ENCODE peak calls at places on chromosomes 2 and 18, in four cellular contexts. K, D, Y and F are unnamed samples.

GRCh38 chr2:158184556-158185343 is 83.1 kb downstream of the UPP2 start:
- DNase-seq in K (no peak), D (no peak), Y (peak; percentile 97), F (no peak)

GRCh38 chr2:132384491-132385186 is 32.0 kb upstream of the GPR39 start:
- DNase-seq in K (no peak), D (no peak), Y (no peak), F (no peak)

GRCh38 chr2:228602277-228602676 is 420.8 kb upstream of the SPHKAP start:
- DNase-seq in K (no peak), D (no peak), Y (no peak), F (no peak)

GRCh38 chr18:47283476-47283875 is 32.0 kb upstream of the SKOR2 start:
- DNase-seq in K (peak; percentile 25), D (no peak), Y (peak; percentile 39), F (no peak)

GRCh38 chr2:216370961-216371633 is 1.2 kb downstream of the MARCHF4 start:
- DNase-seq in K (no peak), D (no peak), Y (no peak), F (peak; percentile 50)

GRCh38 chr2:18401471-18401870 is 159.0 kb downstream of the RDH14 start:
- DNase-seq in K (no peak), D (no peak), Y (no peak), F (no peak)

GRCh38 chr2:180364719-180365118 is 357.6 kb upstream of the CWC22 start:
- DNase-seq in K (no peak), D (no peak), Y (no peak), F (no peak)

GRCh38 chr2:53476800-53477199 is 290.8 kb upstream of the CHAC2 start:
- DNase-seq in K (no peak), D (no peak), Y (no peak), F (no peak)

GRCh38 chr2:226079677-226080076 is 680.2 kb downstream of the NYAP2 start:
- DNase-seq in K (no peak), D (no peak), Y (no peak), F (no peak)

GRCh38 chr18:46502444-46502843 is 154.6 kb downstream of the LOXHD1 start:
- DNase-seq in K (peak; percentile 23), D (no peak), Y (no peak), F (peak; percentile 65)

GRCh38 chr2:85718006-85718391 is 23.8 kb downstream of the GNLY start:
- DNase-seq in K (peak; percentile 36), D (no peak), Y (no peak), F (no peak)

GRCh38 chr2:112920923-112921532 is 10.1 kb downstream of the IL37 start:
- DNase-seq in K (no peak), D (no peak), Y (no peak), F (no peak)

GRCh38 chr2:180676520-180676919 is 303.9 kb upstream of the UBE2E3 start:
- DNase-seq in K (no peak), D (no peak), Y (no peak), F (no peak)

GRCh38 chr2:30217644-30218361 is 13.5 kb upstream of the LBH start:
- DNase-seq in K (no peak), D (peak; percentile 48), Y (no peak), F (no peak)

GRCh38 chr2:112055833-112056625 is 960 bp downstream of the TMEM87B start:
- DNase-seq in K (peak; percentile 24), D (no peak), Y (peak; percentile 69), F (peak; percentile 41)

DNA sequence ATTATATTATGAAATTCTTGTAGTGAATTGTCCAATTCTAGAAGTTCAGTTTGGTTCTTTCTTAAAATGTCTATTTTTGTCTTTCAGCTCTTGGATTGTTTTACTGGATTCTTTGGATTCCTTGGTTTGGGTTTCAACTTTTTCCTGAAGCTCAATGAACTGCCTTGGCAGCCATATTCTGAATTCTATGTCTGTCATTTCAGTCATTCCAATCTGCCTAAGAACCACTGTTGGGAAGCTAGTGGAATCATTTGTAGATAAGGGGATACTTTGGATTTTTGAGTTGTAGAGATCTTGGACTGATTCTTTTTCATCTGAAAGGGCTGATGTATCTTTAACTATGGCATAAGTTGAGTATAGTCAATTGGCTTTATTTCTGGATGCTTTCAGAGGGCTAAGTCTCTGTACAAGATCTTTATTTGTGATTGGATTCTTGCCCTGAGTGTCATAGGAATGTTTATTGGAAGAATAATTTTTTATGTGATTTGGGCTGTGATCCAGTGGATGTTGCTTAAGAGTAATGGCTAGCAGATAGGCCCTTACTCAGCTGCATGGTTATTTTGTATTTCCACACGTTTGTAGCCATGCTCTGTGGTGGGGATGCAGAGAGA is 42.3 kb downstream of the SERPINB7 start:
- DNase-seq in K (no peak), D (no peak), Y (no peak), F (no peak)
- TF ChIP-seq ETV6 in K (no peak), D (no peak), Y (no peak), F (no peak)

DNA sequence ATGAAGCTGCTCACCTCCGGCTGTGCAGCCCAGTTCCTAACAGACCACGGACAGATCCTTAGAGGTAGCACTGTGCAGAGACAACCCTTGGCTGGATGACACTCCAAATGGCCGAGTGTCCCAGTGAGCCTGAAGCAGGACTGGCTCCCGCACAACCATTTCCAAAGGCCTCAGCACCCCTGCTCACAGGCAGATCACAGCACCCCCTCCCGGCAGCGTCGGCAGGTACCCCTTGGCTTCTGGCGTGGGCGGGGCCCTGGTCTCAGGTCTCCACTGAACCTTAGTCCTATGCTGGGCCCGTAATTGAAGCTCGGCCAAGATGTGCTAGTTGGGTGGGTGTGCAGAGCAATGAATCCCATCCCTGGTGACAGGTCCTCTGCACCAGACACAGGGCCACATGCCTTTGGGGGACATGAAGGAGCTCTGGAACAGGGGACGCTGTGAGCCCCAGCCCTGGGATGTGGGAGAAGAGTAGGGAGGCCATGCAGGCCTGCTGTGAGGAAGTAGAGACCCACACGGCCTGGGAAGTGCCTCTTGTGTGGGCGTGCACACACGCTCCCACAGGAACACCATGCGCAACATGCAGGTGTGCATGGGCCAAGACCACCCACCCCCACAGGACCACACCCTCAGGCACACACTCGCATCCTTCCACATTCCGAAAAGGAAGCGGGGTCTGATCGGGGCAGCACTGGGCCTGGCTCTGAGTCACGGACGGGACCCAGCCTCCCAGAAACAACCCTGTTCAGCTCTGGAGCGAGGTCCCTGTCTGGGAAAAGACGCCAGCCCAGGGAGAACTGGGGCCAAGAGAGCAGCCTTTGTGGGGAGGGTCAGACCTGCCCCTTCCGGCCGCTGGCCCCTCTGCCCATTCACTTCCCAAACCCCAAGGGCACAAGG is 2.8 kb downstream of the DUSP2 start:
- DNase-seq in K (peak; percentile 77), D (no peak), Y (peak; percentile 22), F (peak; percentile 61)
- TF ChIP-seq CREM in K (peak; percentile 31), D (no peak), Y (no peak), F (no peak)

DNA sequence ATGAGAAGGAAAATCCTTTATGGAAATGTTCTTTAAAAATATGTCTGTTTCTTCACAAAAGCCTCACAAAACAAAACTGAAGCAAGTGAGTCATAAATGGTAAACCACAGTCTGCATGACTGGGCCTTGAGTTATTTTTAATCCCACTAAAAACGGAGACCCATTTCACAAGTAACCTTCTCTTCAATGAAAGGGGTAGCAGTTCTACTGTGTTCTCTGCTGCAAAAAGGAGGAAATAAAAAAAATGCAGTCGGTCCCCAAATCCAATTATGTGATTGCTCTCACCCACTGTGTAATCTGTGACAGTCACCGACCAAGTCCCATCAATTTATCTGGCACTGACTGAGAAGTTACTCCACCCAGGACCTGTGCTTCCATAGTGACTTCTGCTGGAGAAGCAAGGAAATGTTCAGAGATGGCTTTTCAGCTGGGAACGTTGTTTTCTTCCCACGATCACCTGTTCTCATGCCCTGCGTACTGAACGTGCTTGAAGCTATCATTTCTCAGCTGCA is 79.8 kb upstream of the TMEM200C start:
- DNase-seq in K (no peak), D (peak; percentile 87), Y (no peak), F (no peak)
- TF ChIP-seq ETV6 in K (no peak), D (peak; percentile 28), Y (no peak), F (no peak)

GRCh38 chr18:402129-402528 is 98.4 kb downstream of the COLEC12 start:
- DNase-seq in K (no peak), D (no peak), Y (no peak), F (no peak)

GRCh38 chr18:407168-407567 is 93.3 kb downstream of the COLEC12 start:
- DNase-seq in K (no peak), D (no peak), Y (no peak), F (no peak)

GRCh38 chr18:406677-407076 is 93.8 kb downstream of the COLEC12 start:
- DNase-seq in K (no peak), D (no peak), Y (no peak), F (no peak)

GRCh38 chr18:400466-400865 is 100.0 kb downstream of the COLEC12 start:
- DNase-seq in K (no peak), D (no peak), Y (no peak), F (no peak)

DNA sequence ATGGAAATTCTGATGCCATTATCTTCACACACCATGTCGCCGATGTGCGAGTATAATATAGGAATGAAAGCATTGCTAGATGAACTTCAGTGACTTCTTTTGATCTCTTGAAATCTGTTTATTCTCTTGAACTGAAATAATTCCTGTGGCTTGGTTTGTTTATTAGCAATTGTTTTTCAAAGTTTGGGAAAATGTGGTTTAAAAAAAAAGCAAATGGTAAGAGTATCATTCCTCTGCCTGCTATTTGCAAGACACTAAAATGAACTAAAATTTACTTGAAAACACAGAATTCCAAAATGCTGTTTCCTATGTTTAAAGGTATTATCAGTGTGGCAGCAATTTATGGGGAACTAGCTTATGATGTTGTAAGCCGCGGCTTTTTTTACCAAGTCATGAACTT is 96.4 kb downstream of the COLEC12 start:
- DNase-seq in K (no peak), D (no peak), Y (no peak), F (no peak)
- TF ChIP-seq CREM in K (no peak), D (no peak), Y (no peak), F (no peak)

GRCh38 chr2:174683392-174683759 is 80.9 kb downstream of the CHRNA1 start:
- DNase-seq in K (no peak), D (no peak), Y (no peak), F (no peak)
- TF ChIP-seq ETV6 in K (no peak), D (no peak), Y (no peak), F (no peak)

GRCh38 chr2:98771771-98772521 is 41.0 kb upstream of the MGAT4A start:
- DNase-seq in K (no peak), D (no peak), Y (no peak), F (no peak)
- TF ChIP-seq CREM in K (no peak), D (no peak), Y (no peak), F (no peak)